ENCODE peak calls at places on chromosomes 3 and 15, in ten cellular contexts. E, K, C, I, O, M, A, G, S and W are unnamed samples.
A peak's percentile ranks its signal among the peaks of the same experiment; 100 is the strongest.

GRCh38 chr3:73592154-73592877 is 32.4 kb downstream of the PDZRN3 start:
- DNase-seq in E (no peak), K (no peak), C (no peak), I (no peak), O (no peak), M (no peak), A (no peak), G (no peak), S (no peak), W (no peak)

GRCh38 chr15:81858586-81858985 is 187.2 kb downstream of the MEX3B start:
- DNase-seq in E (no peak), K (peak; percentile 14), C (no peak), I (no peak), O (no peak), M (no peak), A (no peak), G (no peak), S (no peak), W (no peak)

GRCh38 chr15:63156708-63157065 is 590 bp downstream of the RPS27L start:
- DNase-seq in E (peak; percentile 72), K (peak; percentile 53), C (peak; percentile 51), I (peak; percentile 37), O (peak; percentile 44), M (peak; percentile 67), A (no peak), G (no peak), S (peak; percentile 42), W (peak; percentile 10)

GRCh38 chr15:34588046-34588674 is 4.7 kb upstream of the GOLGA8B start:
- DNase-seq in E (no peak), K (peak; percentile 79), C (peak; percentile 59), I (peak; percentile 80), O (peak; percentile 39), M (peak; percentile 76), A (peak; percentile 73), G (peak; percentile 45), S (peak; percentile 80), W (peak; percentile 42)

GRCh38 chr15:51758645-51759044 is 7.2 kb downstream of the TMOD2 start:
- DNase-seq in E (no peak), K (no peak), C (no peak), I (peak; percentile 93), O (no peak), M (peak; percentile 8), A (no peak), G (no peak), S (peak; percentile 65), W (no peak)

GRCh38 chr3:169871129-169871886 is 1.6 kb upstream of the LRRC31 start:
- DNase-seq in E (no peak), K (peak; percentile 25), C (peak; percentile 88), I (no peak), O (peak; percentile 81), M (peak; percentile 77), A (no peak), G (no peak), S (no peak), W (no peak)

GRCh38 chr3:121995190-121996137 is 26.6 kb downstream of the ILDR1 start:
- DNase-seq in E (peak; percentile 76), K (peak; percentile 76), C (peak; percentile 74), I (no peak), O (peak; percentile 49), M (peak; percentile 76), A (peak; percentile 82), G (no peak), S (peak; percentile 77), W (no peak)

GRCh38 chr3:89876116-89876515 is 768.7 kb downstream of the EPHA3 start:
- DNase-seq in E (no peak), K (no peak), C (no peak), I (no peak), O (no peak), M (no peak), A (no peak), G (no peak), S (no peak), W (no peak)

GRCh38 chr15:60905587-60905986 is 323.5 kb downstream of the RORA start:
- DNase-seq in E (no peak), K (peak; percentile 29), C (peak; percentile 55), I (no peak), O (no peak), M (peak; percentile 20), A (peak; percentile 45), G (no peak), S (no peak), W (peak; percentile 55)

GRCh38 chr3:124396397-124396796 is 333.9 kb upstream of the UMPS start:
- DNase-seq in E (no peak), K (no peak), C (no peak), I (no peak), O (no peak), M (no peak), A (no peak), G (no peak), S (no peak), W (no peak)

GRCh38 chr15:100198442-100198841 is 143.3 kb downstream of the ADAMTS17 start:
- DNase-seq in E (no peak), K (no peak), C (no peak), I (no peak), O (no peak), M (no peak), A (no peak), G (no peak), S (no peak), W (no peak)

GRCh38 chr3:129616713-129617112 is 10.2 kb upstream of the PLXND1 start:
- DNase-seq in E (peak; percentile 78), K (no peak), C (peak; percentile 70), I (peak; percentile 54), O (no peak), M (no peak), A (no peak), G (no peak), S (no peak), W (no peak)

GRCh38 chr3:170726976-170727661 is 141.2 kb upstream of the SLC7A14 start:
- DNase-seq in E (no peak), K (no peak), C (no peak), I (no peak), O (no peak), M (no peak), A (no peak), G (no peak), S (peak; percentile 88), W (no peak)

GRCh38 chr3:180457238-180457637 is 144.7 kb upstream of the TTC14 start:
- DNase-seq in E (no peak), K (no peak), C (no peak), I (no peak), O (no peak), M (no peak), A (no peak), G (no peak), S (no peak), W (no peak)

GRCh38 chr15:88447206-88447605 is 20.0 kb downstream of the MRPL46 start:
- DNase-seq in E (no peak), K (no peak), C (no peak), I (no peak), O (no peak), M (no peak), A (no peak), G (no peak), S (no peak), W (no peak)

DNA sequence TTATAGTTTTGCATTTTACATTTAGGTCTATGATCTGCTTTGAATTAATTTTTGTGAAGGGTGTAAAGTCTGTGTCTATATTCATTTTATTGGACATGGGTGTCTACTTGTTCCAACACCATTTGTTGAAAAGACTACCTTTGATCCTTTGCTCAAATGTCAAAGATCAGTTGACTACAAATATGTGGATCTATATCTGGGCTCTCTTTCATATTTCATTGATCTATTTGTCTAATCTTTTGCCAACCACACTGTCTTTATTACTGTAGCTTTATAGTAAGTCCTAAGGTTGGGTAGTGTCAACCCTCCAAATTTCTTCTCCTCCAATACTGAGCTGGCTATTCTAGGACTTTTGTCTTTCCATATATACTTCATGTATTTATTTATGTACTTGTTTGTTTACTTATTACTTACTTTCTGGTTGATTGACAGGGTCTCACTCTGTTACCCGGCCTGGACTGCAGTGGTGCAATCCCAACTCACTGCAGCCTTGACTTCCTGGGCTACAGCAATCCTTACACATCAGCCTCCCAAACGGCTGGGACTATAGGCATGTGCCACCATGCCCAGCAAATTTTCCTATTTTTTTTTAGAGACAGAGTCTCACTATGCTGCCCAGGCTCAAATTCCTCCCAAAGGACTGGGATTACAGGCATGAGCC is 53.8 kb upstream of the TTBK2 start:
- DNase-seq in E (no peak), K (no peak), C (no peak), I (no peak), O (no peak), M (no peak), A (no peak), G (no peak), S (no peak), W (no peak)
- H3K27me3 ChIP-seq in E (no peaks in the 10 kb centered on the region), K (no peaks in the 10 kb centered on the region), C (no peaks in the 10 kb centered on the region), I (no peaks in the 10 kb centered on the region), O (no peaks in the 10 kb centered on the region), M (no peaks in the 10 kb centered on the region), A (no peaks in the 10 kb centered on the region), G (no peaks in the 10 kb centered on the region), S (no peaks in the 10 kb centered on the region), W (no peaks in the 10 kb centered on the region)

DNA sequence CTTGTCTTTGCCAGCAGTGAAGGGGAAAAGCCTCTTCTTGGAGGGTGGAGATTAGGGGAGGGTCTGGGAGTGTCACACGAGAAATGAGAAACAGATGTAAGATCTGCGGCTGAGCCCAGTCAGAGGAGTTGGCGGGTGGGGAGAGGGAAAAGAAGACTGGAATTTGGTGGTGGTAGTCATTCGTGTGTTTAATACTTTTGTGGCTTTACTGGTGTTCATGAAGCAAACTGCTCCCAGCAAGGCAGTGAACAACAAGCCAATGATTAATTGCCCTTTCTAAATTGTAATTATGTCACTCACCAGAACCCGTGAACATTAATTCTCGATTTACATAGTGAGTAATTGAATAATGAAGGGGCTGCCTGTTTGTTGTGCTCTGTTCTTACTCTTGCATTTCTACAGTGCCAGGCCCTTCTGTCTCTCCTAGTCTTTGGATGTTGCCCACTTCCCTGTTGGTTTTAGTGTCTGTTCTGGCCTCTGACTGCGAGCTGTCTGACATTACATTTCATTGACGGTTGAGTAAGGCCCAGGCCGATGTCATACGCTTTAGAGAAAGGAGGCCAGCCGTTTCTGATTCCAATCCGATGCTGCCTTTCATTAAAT is 78.0 kb downstream of the CHCHD6 start:
- DNase-seq in E (no peak), K (no peak), C (no peak), I (no peak), O (no peak), M (no peak), A (no peak), G (no peak), S (peak; percentile 14), W (no peak)
- H3K27ac ChIP-seq in E (no peak overlapping the region), K (no peak overlapping the region), C (no peak overlapping the region), I (peak overlapping the region; percentile 16), O (no peak overlapping the region), M (no peak overlapping the region), A (no peak overlapping the region), G (no peak overlapping the region), S (peak overlapping the region; percentile 21), W (no peak overlapping the region)

DNA sequence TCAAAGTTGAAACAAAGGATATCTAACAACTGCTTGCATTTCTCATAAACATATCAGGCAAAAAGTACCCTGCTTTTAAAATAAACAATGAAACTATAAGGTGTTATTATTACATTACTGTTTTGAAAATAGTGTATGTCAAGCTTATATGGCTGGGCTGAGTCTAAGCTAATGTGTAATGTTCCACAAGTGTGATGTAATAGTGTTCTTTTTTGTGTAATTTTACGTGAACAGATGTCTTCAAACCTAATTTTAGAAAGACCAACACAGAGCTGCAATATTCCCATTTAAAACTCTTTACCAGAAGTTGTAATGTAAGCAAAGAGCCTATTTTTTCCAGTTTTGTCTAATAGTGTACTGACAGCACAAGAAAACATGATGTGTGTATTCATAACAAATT is 34.0 kb downstream of the MINDY2 start:
- DNase-seq in E (no peak), K (no peak), C (no peak), I (no peak), O (no peak), M (no peak), A (no peak), G (no peak), S (no peak), W (no peak)
- TF ChIP-seq CTCF in E (no peak), K (no peak), C (no peak), I (no peak), O (no peak), M (no peak), A (no peak), G (no peak), S (no peak), W (no peak)

GRCh38 chr15:50665938-50666337 is 20.7 kb downstream of the TRPM7 start:
- DNase-seq in E (no peak), K (no peak), C (no peak), I (no peak), O (no peak), M (no peak), A (no peak), G (no peak), S (no peak), W (no peak)
- H3K27me3 ChIP-seq in E (no peaks in the 10 kb centered on the region), K (no peaks in the 10 kb centered on the region), C (no peaks in the 10 kb centered on the region), I (no peaks in the 10 kb centered on the region), O (no peaks in the 10 kb centered on the region), M (no peaks in the 10 kb centered on the region), A (no peaks in the 10 kb centered on the region), G (no peaks in the 10 kb centered on the region), S (no peaks in the 10 kb centered on the region), W (no peaks in the 10 kb centered on the region)